ENCODE peak calls at places on chromosomes 2 and 18, in ten cellular contexts. V, D, T, F, Z, A, H, C, J and E are unnamed samples.

GRCh38 chr18:62331581-62332436 is 6.7 kb downstream of the TNFRSF11A start:
- DNase-seq in V (no peak), D (peak; percentile 19), T (no peak), F (peak; percentile 51), Z (no peak), A (peak; percentile 75), H (peak; percentile 33), C (no peak), J (no peak), E (peak; percentile 33)

GRCh38 chr2:10186868-10187535 is 64.5 kb downstream of the RRM2 start:
- DNase-seq in V (no peak), D (peak; percentile 59), T (no peak), F (no peak), Z (no peak), A (no peak), H (no peak), C (no peak), J (no peak), E (no peak)

GRCh38 chr2:150570712-150571111 is 83.2 kb upstream of the RND3 start:
- DNase-seq in V (no peak), D (no peak), T (no peak), F (no peak), Z (no peak), A (peak; percentile 96), H (no peak), C (no peak), J (no peak), E (no peak)

GRCh38 chr18:70021498-70021897 is 73.8 kb upstream of the CD226 start:
- DNase-seq in V (no peak), D (no peak), T (no peak), F (no peak), Z (no peak), A (no peak), H (no peak), C (no peak), J (no peak), E (no peak)

GRCh38 chr2:60432202-60432601 is 121.3 kb downstream of the BCL11A start:
- DNase-seq in V (no peak), D (no peak), T (no peak), F (no peak), Z (no peak), A (no peak), H (no peak), C (no peak), J (no peak), E (no peak)

GRCh38 chr2:224101820-224102630 is 62.9 kb upstream of the SERPINE2 start:
- DNase-seq in V (no peak), D (no peak), T (no peak), F (no peak), Z (no peak), A (peak; percentile 98), H (no peak), C (no peak), J (no peak), E (peak; percentile 16)

GRCh38 chr2:129922571-129923264 is 56.7 kb upstream of the RAB6C start:
- DNase-seq in V (no peak), D (peak; percentile 46), T (no peak), F (no peak), Z (no peak), A (no peak), H (no peak), C (no peak), J (no peak), E (no peak)

GRCh38 chr2:31561823-31562222 is 18.9 kb downstream of the SRD5A2 start:
- DNase-seq in V (no peak), D (no peak), T (no peak), F (no peak), Z (no peak), A (no peak), H (no peak), C (no peak), J (no peak), E (no peak)

GRCh38 chr18:76981388-76981968 is 151.1 kb downstream of the MBP start:
- DNase-seq in V (no peak), D (no peak), T (no peak), F (no peak), Z (no peak), A (peak; percentile 7), H (peak; percentile 61), C (no peak), J (no peak), E (no peak)

GRCh38 chr2:11553661-11554429 is 20.0 kb downstream of the GREB1 start:
- DNase-seq in V (no peak), D (no peak), T (peak; percentile 12), F (peak; percentile 19), Z (no peak), A (peak; percentile 4), H (no peak), C (no peak), J (no peak), E (no peak)

GRCh38 chr2:11550302-11550701 is 16.5 kb downstream of the GREB1 start:
- DNase-seq in V (no peak), D (no peak), T (no peak), F (no peak), Z (no peak), A (no peak), H (no peak), C (no peak), J (no peak), E (no peak)

GRCh38 chr2:11550901-11551568 is 17.2 kb downstream of the GREB1 start:
- DNase-seq in V (no peak), D (no peak), T (no peak), F (no peak), Z (no peak), A (no peak), H (no peak), C (no peak), J (no peak), E (no peak)

GRCh38 chr2:11551569-11552259 is 17.9 kb downstream of the GREB1 start:
- DNase-seq in V (no peak), D (no peak), T (no peak), F (no peak), Z (no peak), A (no peak), H (no peak), C (no peak), J (no peak), E (no peak)

GRCh38 chr2:11552260-11552638 is 18.4 kb downstream of the GREB1 start:
- DNase-seq in V (no peak), D (no peak), T (no peak), F (no peak), Z (no peak), A (no peak), H (no peak), C (no peak), J (no peak), E (no peak)
- TF ChIP-seq POLR2A in V (no peak), D (no peak), T (peak; percentile 8), F (no peak), Z (no peak), A (no peak), H (no peak), C (no peak), J (no peak), E (no peak)

GRCh38 chr2:180979935-180980184 is 545 bp upstream of the UBE2E3 start:
- DNase-seq in V (no peak), D (no peak), T (no peak), F (no peak), Z (no peak), A (peak; percentile 6), H (no peak), C (no peak), J (no peak), E (no peak)
- TF ChIP-seq POLR2A in V (no peak), D (no peak), T (no peak), F (no peak), Z (no peak), A (no peak), H (no peak), C (no peak), J (no peak), E (no peak)

GRCh38 chr2:27217173-27218121 is at the start of gene CAD:
- DNase-seq in V (peak; percentile 93), D (peak; percentile 90), T (peak; percentile 79), F (peak; percentile 83), Z (peak; percentile 78), A (peak; percentile 75), H (peak; percentile 86), C (peak; percentile 56), J (peak; percentile 92), E (peak; percentile 76)
- TF ChIP-seq POLR2A in V (peak; percentile 69), D (peak; percentile 14), T (no peak), F (no peak), Z (no peak), A (peak; percentile 44), H (no peak), C (peak; percentile 37), J (no peak), E (no peak)

GRCh38 chr2:128285329-128285931 is 33.2 kb downstream of the HS6ST1 start:
- DNase-seq in V (no peak), D (no peak), T (no peak), F (no peak), Z (no peak), A (no peak), H (no peak), C (no peak), J (no peak), E (no peak)
- TF ChIP-seq POLR2A in V (no peak), D (no peak), T (no peak), F (no peak), Z (no peak), A (no peak), H (no peak), C (no peak), J (no peak), E (no peak)

GRCh38 chr2:177188482-177189469 is 23.8 kb upstream of the HNRNPA3 start:
- DNase-seq in V (no peak), D (no peak), T (no peak), F (no peak), Z (no peak), A (no peak), H (no peak), C (no peak), J (no peak), E (no peak)
- TF ChIP-seq POLR2A in V (no peak), D (no peak), T (no peak), F (no peak), Z (no peak), A (no peak), H (no peak), C (no peak), J (no peak), E (no peak)

DNA sequence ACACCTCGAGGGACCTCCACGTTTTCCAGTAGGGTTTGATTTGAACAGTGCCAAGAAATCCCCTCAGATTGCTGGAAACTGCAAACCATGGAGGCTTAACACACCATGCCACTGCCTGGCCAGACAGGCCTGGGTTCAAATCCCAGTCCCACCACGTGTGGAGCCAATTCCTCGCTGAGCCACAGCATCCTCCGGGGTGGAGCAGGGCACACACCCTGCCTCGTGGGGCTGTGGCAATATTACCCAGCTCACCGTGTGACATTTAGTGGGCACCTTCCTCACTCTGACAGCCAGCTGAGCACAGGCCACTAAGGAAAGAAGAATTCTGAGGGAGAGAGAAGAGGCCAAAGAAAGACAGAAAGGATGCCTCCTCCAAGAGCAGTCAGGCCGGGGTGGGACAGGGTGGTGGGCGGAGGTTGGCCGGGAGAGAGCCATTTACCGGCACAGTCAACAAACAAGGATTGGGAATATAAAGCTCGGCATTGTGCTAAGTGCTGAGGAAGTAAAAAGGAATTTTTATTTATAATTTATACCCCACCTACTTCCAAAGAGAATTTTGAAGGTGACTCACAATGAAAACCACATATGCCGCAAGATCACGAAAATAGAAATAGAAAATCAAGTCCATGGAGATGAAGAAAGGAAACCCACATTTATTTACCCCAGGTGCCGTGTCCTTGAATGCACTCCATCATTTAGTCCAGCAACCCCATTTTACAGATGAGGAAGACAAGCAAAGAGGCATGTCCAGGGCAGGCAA is 111.5 kb downstream of the MCFD2 start:
- DNase-seq in V (no peak), D (no peak), T (no peak), F (no peak), Z (peak; percentile 0), A (peak; percentile 96), H (no peak), C (peak; percentile 68), J (no peak), E (no peak)
- TF ChIP-seq POLR2A in V (no peak), D (no peak), T (no peak), F (no peak), Z (no peak), A (no peak), H (no peak), C (no peak), J (no peak), E (no peak)